ENCODE peak calls at places on chromosome 17, in six cellular contexts. U, F, V, R, K and N are unnamed samples.

GRCh38 chr17:19533718-19534561 is at the start of gene SLC47A1:
- DNase-seq in K (peak), F (peak), R (no peak), U (peak), V (no peak), N (no peak)

GRCh38 chr17:43556292-43556691 is 10.2 kb upstream of the ETV4 start:
- DNase-seq in F (no peak), K (no peak), R (peak), U (no peak), V (no peak), N (peak)

GRCh38 chr17:78197147-78197830 is 10.1 kb downstream of the AFMID start:
- DNase-seq in U (no peak), V (no peak), F (peak), K (no peak), R (no peak), N (no peak)

GRCh38 chr17:59199398-59199797 is 10.4 kb upstream of the SMG8 start:
- DNase-seq in R (no peak), U (no peak), K (no peak), V (no peak), F (no peak), N (no peak)

GRCh38 chr17:77409282-77410161 is 268.8 kb downstream of the SEC14L1 start:
- DNase-seq in R (peak), F (peak), U (no peak), V (no peak), K (no peak), N (peak)

GRCh38 chr17:13537871-13538643 is 63.7 kb downstream of the HS3ST3A1 start:
- DNase-seq in K (no peak), U (no peak), F (no peak), R (no peak), V (no peak), N (no peak)

GRCh38 chr17:75854111-75854748 is 905 bp downstream of the WBP2 start:
- DNase-seq in U (no peak), F (no peak), K (no peak), V (no peak), R (no peak), N (no peak)

GRCh38 chr17:71458322-71458721 is 662.5 kb upstream of the SOX9 start:
- DNase-seq in K (no peak), V (no peak), U (no peak), R (no peak), F (no peak), N (no peak)

GRCh38 chr17:17780941-17781590 is 55.7 kb downstream of the SREBF1 start:
- DNase-seq in K (peak), R (peak), F (peak), U (no peak), V (no peak), N (no peak)

GRCh38 chr17:61581611-61582349 is 9.2 kb downstream of the NACA2 start:
- DNase-seq in R (no peak), V (no peak), U (no peak), F (no peak), K (no peak), N (no peak)

GRCh38 chr17:49365667-49366066 is 3.6 kb upstream of the ZNF652 start:
- DNase-seq in V (no peak), K (no peak), F (peak), U (no peak), R (no peak), N (no peak)

GRCh38 chr17:75849304-75849695 is 5.1 kb upstream of the UNC13D start:
- DNase-seq in V (no peak), R (no peak), F (no peak), U (no peak), K (no peak), N (no peak)

GRCh38 chr17:37676115-37676925 is 33.1 kb upstream of the DDX52 start:
- DNase-seq in U (no peak), V (no peak), R (peak), K (no peak), F (no peak), N (no peak)

GRCh38 chr17:78573955-78574354 is 3.2 kb downstream of the DNAH17 start:
- DNase-seq in U (no peak), F (no peak), V (no peak), K (no peak), R (no peak), N (no peak)

GRCh38 chr17:82962163-82962720 is 117.2 kb upstream of the METRNL start:
- DNase-seq in U (no peak), K (no peak), F (no peak), V (no peak), R (no peak), N (no peak)

GRCh38 chr17:75588546-75589016 is 981 bp downstream of the MYO15B start:
- DNase-seq in V (peak), K (no peak), F (no peak), U (no peak), R (no peak), N (peak)